ENCODE peak calls at places on chromosomes 4 and X, in five cellular contexts. I is transverse colon; J is HFF-Myc; C is cardiac muscle cell; L is CD8-positive, alpha-beta T cell. U is an unnamed sample.
A peak's percentile ranks its signal among the peaks of the same experiment; 100 is the strongest.

GRCh38 chr4:33537527-33537926 is 2706.8 kb downstream of the ARAP2 start:
- DNase-seq in L (no peak), I (no peak), C (no peak), J (no peak), U (no peak)

GRCh38 chr4:120228086-120228485 is 161.4 kb upstream of the MAD2L1 start:
- DNase-seq in I (no peak), J (no peak), C (no peak), L (no peak), U (no peak)

GRCh38 chr4:3291969-3292570 is 751 bp upstream of the RGS12 start:
- DNase-seq in J (no peak), L (no peak), C (peak; percentile 42), I (peak; percentile 74), U (no peak)

GRCh38 chr4:165369522-165369921 is 9.3 kb upstream of the CPE start:
- DNase-seq in J (no peak), L (no peak), I (peak; percentile 22), C (peak; percentile 47), U (no peak)

GRCh38 chr4:155617312-155617711 is 49.3 kb upstream of the GUCY1A1 start:
- DNase-seq in C (peak; percentile 59), I (no peak), L (no peak), J (no peak), U (no peak)

GRCh38 chr4:121358473-121358872 is 22.3 kb downstream of the QRFPR start:
- DNase-seq in J (peak; percentile 38), L (no peak), C (peak; percentile 76), I (no peak), U (peak; percentile 66)

GRCh38 chr4:41215155-41215554 is 813 bp upstream of the APBB2 start:
- DNase-seq in I (no peak), L (no peak), C (no peak), J (no peak), U (no peak)

GRCh38 chr4:8846864-8847263 is 24.8 kb downstream of the HMX1 start:
- DNase-seq in I (no peak), L (no peak), C (no peak), J (no peak), U (no peak)

GRCh38 chr4:156538651-156539285 is 432.8 kb downstream of the PDGFC start:
- DNase-seq in I (no peak), C (no peak), J (no peak), L (no peak), U (no peak)

GRCh38 chr4:37758226-37758625 is 68.3 kb upstream of the PGM2 start:
- DNase-seq in I (no peak), C (peak; percentile 97), J (no peak), L (no peak), U (no peak)

GRCh38 chrX:9746148-9746880 is 19.3 kb downstream of the GPR143 start:
- DNase-seq in L (no peak), I (no peak), J (no peak), C (peak; percentile 80), U (no peak)

GRCh38 chrX:48470833-48471118 is 716 bp upstream of the SLC38A5 start:
- DNase-seq in C (no peak), I (no peak), J (no peak), L (no peak), U (no peak)

GRCh38 chrX:48467331-48467761 is 2.7 kb downstream of the SLC38A5 start:
- DNase-seq in C (no peak), I (no peak), L (no peak), J (no peak), U (no peak)

GRCh38 chrX:48470110-48470832 is at the start of gene SLC38A5:
- DNase-seq in L (no peak), J (no peak), I (peak; percentile 35), C (no peak), U (no peak)

GRCh38 chrX:48468247-48468671 is 1.8 kb downstream of the SLC38A5 start:
- DNase-seq in L (no peak), J (no peak), C (no peak), I (peak; percentile 62), U (no peak)

DNA sequence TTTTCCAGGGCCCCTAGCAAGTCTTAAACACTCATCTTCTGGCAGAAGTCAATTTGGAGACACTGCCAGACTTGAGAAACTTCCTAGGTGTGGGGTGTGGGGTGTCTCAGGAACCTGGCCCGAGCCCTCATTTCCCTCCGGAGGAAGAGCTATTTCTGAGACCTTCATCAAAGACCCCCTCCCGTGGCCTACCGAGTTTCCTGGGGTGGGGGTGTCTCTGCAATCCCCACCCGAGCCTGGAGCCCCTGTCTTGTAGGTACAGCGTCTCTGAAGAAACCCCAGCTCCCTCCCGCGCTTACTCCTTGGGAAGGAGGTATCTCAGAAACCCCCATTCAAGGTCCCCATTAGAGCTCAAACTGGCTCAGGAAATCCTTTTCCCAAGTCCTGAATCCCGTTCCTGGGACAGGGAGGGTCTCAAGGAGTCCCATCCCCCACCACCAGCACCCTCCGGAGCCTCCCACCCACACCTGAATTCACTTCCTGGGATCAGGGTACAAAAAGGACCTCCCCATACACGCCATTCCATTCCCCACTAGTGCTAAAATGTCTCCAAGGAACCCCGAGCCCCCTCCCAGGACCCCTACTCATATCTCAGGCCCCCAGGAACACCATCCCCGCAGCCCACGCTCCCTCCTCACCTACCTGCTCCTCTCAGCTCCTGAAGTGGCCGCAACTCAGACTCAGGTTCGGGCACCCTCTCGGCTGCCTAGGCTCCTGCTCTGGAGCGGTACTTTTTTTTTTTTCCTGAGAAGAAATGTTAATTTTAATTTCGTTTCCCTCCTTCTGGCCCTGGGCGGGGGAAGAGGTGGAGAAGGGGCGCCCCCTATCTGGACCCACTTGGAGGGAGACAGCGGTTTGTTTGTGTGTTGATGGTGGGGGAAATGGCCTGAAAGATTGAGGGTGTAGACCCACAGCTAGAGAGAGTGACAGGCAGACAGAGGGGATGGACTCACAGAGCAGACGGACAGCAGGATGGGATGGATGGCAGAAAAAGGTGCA is 1.1 kb downstream of the SLC38A5 start:
- DNase-seq in J (no peak), L (no peak), C (no peak), I (peak; percentile 31), U (no peak)
- H3K4me3 ChIP-seq in J (no peak overlapping the region), L (peak overlapping the region; percentile 70), C (no peak overlapping the region), I (peak overlapping the region; percentile 21), U (no peak overlapping the region)

DNA sequence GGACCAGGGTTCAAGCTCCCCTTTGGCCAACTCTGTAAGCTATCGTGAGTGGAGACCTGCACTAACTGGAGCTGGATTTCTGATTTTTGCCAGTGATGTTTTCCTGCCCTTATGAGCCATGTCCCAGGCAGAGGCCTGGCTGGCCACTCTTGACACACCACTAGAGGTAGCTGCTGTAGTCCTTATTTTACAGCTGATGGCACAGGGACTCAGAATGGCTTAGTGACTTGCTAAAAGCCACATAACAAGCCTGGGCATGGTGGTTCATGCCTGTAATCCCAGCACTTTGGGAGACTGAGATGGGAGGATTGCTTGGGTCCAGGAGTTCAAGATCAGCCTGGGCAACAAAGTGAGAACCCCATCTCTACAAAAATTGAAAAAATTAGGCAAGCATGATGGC is 33.4 kb downstream of the CYTL1 start:
- DNase-seq in J (no peak), I (no peak), L (no peak), C (no peak), U (no peak)
- TF ChIP-seq CTCF in J (peak; percentile 38), I (no peak), L (no peak), C (peak; percentile 10), U (peak; percentile 40)

GRCh38 chr4:134632056-134632455 is 430.5 kb upstream of the PABPC4L start:
- DNase-seq in L (no peak), J (no peak), I (no peak), C (no peak), U (no peak)
- H3K4me3 ChIP-seq in L (no peak overlapping the region), J (no peak overlapping the region), I (no peak overlapping the region), C (no peak overlapping the region), U (no peak overlapping the region)

GRCh38 chrX:42385730-42386129 is 392.2 kb downstream of the PPP1R2C start:
- DNase-seq in L (no peak), J (no peak), I (no peak), C (no peak), U (no peak)

GRCh38 chrX:42384956-42385355 is 393.0 kb downstream of the PPP1R2C start:
- DNase-seq in C (no peak), J (no peak), I (no peak), L (no peak), U (no peak)

DNA sequence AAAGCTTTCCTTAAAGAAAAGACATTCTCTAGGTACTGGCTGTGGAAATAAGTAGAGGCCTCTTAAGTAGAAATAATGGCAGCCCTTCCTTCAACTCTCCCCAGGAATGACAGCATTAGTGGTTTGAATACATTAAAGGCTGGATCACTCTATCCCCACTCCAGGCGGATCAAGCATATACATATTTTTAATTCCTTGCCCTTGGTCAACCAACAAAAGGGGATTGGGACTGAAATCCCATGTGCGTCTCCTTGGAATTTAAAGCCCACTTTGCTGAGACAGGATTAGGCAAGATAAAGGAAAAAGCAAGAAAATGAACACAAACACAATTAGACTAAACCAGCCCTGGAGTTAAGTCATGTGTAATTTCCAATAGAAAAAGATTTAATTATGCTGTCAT is 391.3 kb downstream of the PPP1R2C start:
- DNase-seq in I (no peak), J (no peak), C (no peak), L (no peak), U (no peak)
- TF ChIP-seq CTCF in I (no peak), J (no peak), C (no peak), L (no peak), U (no peak)